ENCODE peak calls at places on chromosomes 12 and 14, in six cellular contexts. V is body of pancreas, C is astrocyte, Y is PC-3, K is fibroblast of lung, O is sigmoid colon. S is an unnamed sample. For H3K4me1, the result is how much of the 10 kb centered on the place peaks cover.

GRCh38 chr14:21023174-21023573 is 1.7 kb downstream of the NDRG2 start:
- DNase-seq in K (no peak), Y (no peak), C (no peak), O (no peak), V (no peak), S (no peak)

GRCh38 chr12:25272937-25273526 is 22.3 kb upstream of the KRAS start:
- DNase-seq in O (no peak), K (no peak), C (no peak), V (no peak), Y (no peak), S (no peak)

GRCh38 chr14:104137297-104138097 is 890 bp upstream of the KIF26A start:
- DNase-seq in C (no peak), Y (peak), O (no peak), K (peak), V (peak), S (peak)

GRCh38 chr14:31300883-31301282 is 93.3 kb upstream of the HECTD1 start:
- DNase-seq in O (no peak), C (no peak), Y (no peak), V (no peak), K (no peak), S (no peak)

GRCh38 chr12:83954939-83955601 is 957.5 kb downstream of the SLC6A15 start:
- DNase-seq in V (no peak), C (no peak), Y (peak), K (no peak), O (no peak), S (peak)

GRCh38 chr12:779745-780734 is 27.7 kb downstream of the WNK1 start:
- DNase-seq in V (no peak), C (peak), K (peak), Y (peak), O (no peak), S (no peak)

GRCh38 chr12:105292705-105293104 is 37.8 kb upstream of the C12orf75 start:
- DNase-seq in O (no peak), Y (peak), K (peak), C (peak), V (no peak), S (no peak)

GRCh38 chr14:102907303-102907844 is 15.1 kb upstream of the AMN start:
- DNase-seq in Y (no peak), O (no peak), C (no peak), V (no peak), K (no peak), S (no peak)

GRCh38 chr12:99745106-99745505 is 97.6 kb downstream of the GARIN6 start:
- DNase-seq in Y (no peak), V (no peak), K (no peak), O (no peak), C (no peak), S (no peak)

GRCh38 chr12:99745895-99746294 is 98.3 kb downstream of the GARIN6 start:
- DNase-seq in K (no peak), C (no peak), Y (no peak), O (no peak), V (no peak), S (no peak)

DNA sequence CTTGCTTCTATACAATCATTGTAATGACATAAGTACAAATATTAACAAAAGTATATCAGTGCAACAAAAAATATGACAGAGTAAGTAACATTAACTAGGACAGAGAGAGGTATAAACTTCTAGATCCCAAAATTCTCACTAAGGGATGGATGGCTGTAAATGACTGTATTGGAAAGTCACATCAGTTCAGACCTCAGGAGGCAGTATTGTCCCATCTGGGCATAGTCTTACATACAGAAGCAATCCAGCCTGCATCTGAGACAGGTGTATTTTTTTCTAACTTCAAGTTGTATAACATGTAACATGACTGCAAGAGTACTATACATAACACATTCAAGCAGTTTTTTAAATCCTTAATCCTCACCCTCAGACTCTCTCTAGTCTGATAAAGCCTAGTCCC is 99.0 kb downstream of the GARIN6 start:
- DNase-seq in C (no peak), Y (peak), O (no peak), K (no peak), V (no peak), S (no peak)
- TF ChIP-seq CTCF in C (no peak), Y (peak), O (no peak), K (no peak), V (no peak), S (peak)

DNA sequence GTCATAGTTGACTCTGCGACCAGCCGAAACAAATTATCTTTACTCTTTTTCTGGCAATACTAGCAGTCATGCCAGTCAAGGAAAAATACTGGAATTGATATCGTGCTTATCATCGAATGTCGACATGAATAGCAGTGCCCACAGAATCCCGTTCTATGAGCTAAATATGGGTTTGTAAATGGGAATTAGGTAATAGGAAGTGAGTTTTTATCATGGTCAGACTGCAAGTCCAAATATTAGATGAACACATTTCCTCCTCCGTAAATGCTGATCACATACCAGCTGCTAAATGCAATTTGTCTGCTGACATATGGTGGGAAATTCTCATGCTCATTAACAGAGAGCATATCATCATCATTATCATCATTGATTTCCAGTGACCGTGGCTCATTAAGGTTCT is 998.8 kb upstream of the TMEM132C start:
- DNase-seq in Y (no peak), C (peak), O (no peak), V (no peak), K (peak), S (no peak)
- H3K27ac ChIP-seq in Y (no peak), C (no peak), O (no peak), V (no peak), K (no peak), S (no peak)

GRCh38 chr14:91350813-91351507 is 66.7 kb downstream of the CCDC88C start:
- DNase-seq in C (no peak), V (no peak), Y (no peak), O (no peak), K (no peak), S (no peak)

GRCh38 chr14:91349481-91350074 is 68.0 kb downstream of the CCDC88C start:
- DNase-seq in C (no peak), K (no peak), Y (no peak), O (no peak), V (no peak), S (no peak)

GRCh38 chr14:91351508-91351853 is 66.1 kb downstream of the CCDC88C start:
- DNase-seq in V (no peak), K (no peak), O (no peak), Y (no peak), C (no peak), S (no peak)

GRCh38 chr14:91348861-91349465 is 68.7 kb downstream of the CCDC88C start:
- DNase-seq in Y (no peak), K (no peak), O (no peak), C (no peak), V (no peak), S (no peak)

DNA sequence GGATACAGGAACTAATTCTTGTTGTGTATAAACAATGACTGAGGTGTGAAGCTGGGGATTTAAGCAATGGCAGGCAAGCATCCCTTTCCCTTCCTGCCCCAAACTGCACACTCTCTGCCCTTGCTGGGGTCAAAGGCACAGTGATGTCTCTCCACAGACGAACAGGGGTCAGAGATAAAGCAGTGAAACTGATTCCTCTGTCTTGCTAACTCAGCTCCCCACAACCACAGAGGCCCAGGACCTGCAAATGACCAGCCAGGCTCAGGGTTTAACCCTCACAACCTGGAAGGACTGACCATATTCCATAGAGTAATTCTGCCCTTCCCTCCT is 67.2 kb downstream of the CCDC88C start:
- DNase-seq in V (no peak), C (no peak), O (no peak), Y (no peak), K (no peak), S (no peak)
- H3K4me1 ChIP-seq in V (under half), C (under half), O (under half), Y (under half), K (under half), S (under half)

GRCh38 chr12:100128509-100128908 is 14.2 kb downstream of the BLTP3B start:
- DNase-seq in C (peak), O (no peak), Y (peak), K (peak), V (peak), S (peak)
- TF ChIP-seq CTCF in C (peak), O (no peak), Y (peak), K (peak), V (no peak), S (peak)

GRCh38 chr12:101713059-101713682 is 15.7 kb downstream of the CHPT1 start:
- DNase-seq in Y (no peak), V (peak), K (no peak), O (peak), C (no peak), S (no peak)
- H3K27ac ChIP-seq in Y (no peak), V (no peak), K (no peak), O (peak), C (no peak), S (no peak)